ENCODE peak calls at places on chromosomes 1 and 21, in seven cellular contexts. One of them, this sample, is unnamed.

GRCh38 chr1:70509996-70510876 is 99.2 kb downstream of the CTH start:
- DNase-seq in NCI-H774: peak; percentile 31
- DNase-seq in progenitor cell of endocrine pancreas: no peak
- DNase-seq in thoracic aorta: no peak
- DNase-seq in amygdala: no peak
- DNase-seq in AML-193: peak; percentile 87
- DNase-seq in A549: peak; percentile 30
- DNase-seq in this sample: no peak

GRCh38 chr1:160741092-160741501 is 2.0 kb downstream of the SLAMF7 start:
- DNase-seq in NCI-H774: no peak
- DNase-seq in progenitor cell of endocrine pancreas: no peak
- DNase-seq in thoracic aorta: no peak
- DNase-seq in amygdala: no peak
- DNase-seq in AML-193: no peak
- DNase-seq in A549: no peak
- DNase-seq in this sample: no peak

GRCh38 chr1:115630342-115630741 is 11.4 kb upstream of the VANGL1 start:
- DNase-seq in NCI-H774: no peak
- DNase-seq in progenitor cell of endocrine pancreas: no peak
- DNase-seq in thoracic aorta: no peak
- DNase-seq in amygdala: no peak
- DNase-seq in AML-193: no peak
- DNase-seq in A549: no peak
- DNase-seq in this sample: no peak

GRCh38 chr21:35428041-35428400 is 378.9 kb upstream of the RUNX1 start:
- DNase-seq in NCI-H774: no peak
- DNase-seq in progenitor cell of endocrine pancreas: no peak
- DNase-seq in thoracic aorta: no peak
- DNase-seq in amygdala: no peak
- DNase-seq in AML-193: peak; percentile 69
- DNase-seq in A549: no peak
- DNase-seq in this sample: no peak

GRCh38 chr1:84753516-84754375 is 63.5 kb upstream of the SSX2IP start:
- DNase-seq in NCI-H774: peak; percentile 59
- DNase-seq in progenitor cell of endocrine pancreas: peak; percentile 70
- DNase-seq in thoracic aorta: no peak
- DNase-seq in amygdala: peak; percentile 38
- DNase-seq in AML-193: peak; percentile 65
- DNase-seq in A549: peak; percentile 47
- DNase-seq in this sample: peak; percentile 86

GRCh38 chr1:84103197-84103992 is 40.7 kb upstream of the PRKACB start:
- DNase-seq in NCI-H774: peak; percentile 62
- DNase-seq in progenitor cell of endocrine pancreas: no peak
- DNase-seq in thoracic aorta: no peak
- DNase-seq in amygdala: no peak
- DNase-seq in AML-193: peak; percentile 17
- DNase-seq in A549: peak; percentile 22
- DNase-seq in this sample: peak; percentile 45

GRCh38 chr1:26603856-26604255 is 74.3 kb downstream of the RPS6KA1 start:
- DNase-seq in NCI-H774: no peak
- DNase-seq in progenitor cell of endocrine pancreas: no peak
- DNase-seq in thoracic aorta: no peak
- DNase-seq in amygdala: no peak
- DNase-seq in AML-193: no peak
- DNase-seq in A549: no peak
- DNase-seq in this sample: no peak

GRCh38 chr1:8169364-8170058 is 143.4 kb upstream of the ERRFI1 start:
- DNase-seq in NCI-H774: peak; percentile 63
- DNase-seq in progenitor cell of endocrine pancreas: no peak
- DNase-seq in thoracic aorta: no peak
- DNase-seq in amygdala: no peak
- DNase-seq in AML-193: no peak
- DNase-seq in A549: peak; percentile 69
- DNase-seq in this sample: peak; percentile 44

GRCh38 chr1:100362821-100363466 is 10.6 kb downstream of the CDC14A start:
- DNase-seq in NCI-H774: no peak
- DNase-seq in progenitor cell of endocrine pancreas: no peak
- DNase-seq in thoracic aorta: no peak
- DNase-seq in amygdala: no peak
- DNase-seq in AML-193: no peak
- DNase-seq in A549: no peak
- DNase-seq in this sample: no peak

GRCh38 chr1:245277276-245277675 is 122.5 kb downstream of the KIF26B start:
- DNase-seq in NCI-H774: peak; percentile 22
- DNase-seq in progenitor cell of endocrine pancreas: no peak
- DNase-seq in thoracic aorta: no peak
- DNase-seq in amygdala: no peak
- DNase-seq in AML-193: no peak
- DNase-seq in A549: no peak
- DNase-seq in this sample: no peak

GRCh38 chr1:243917177-243917862 is 67.3 kb upstream of the AKT3 start:
- DNase-seq in NCI-H774: no peak
- DNase-seq in progenitor cell of endocrine pancreas: peak; percentile 29
- DNase-seq in thoracic aorta: no peak
- DNase-seq in amygdala: peak; percentile 41
- DNase-seq in AML-193: no peak
- DNase-seq in A549: peak; percentile 48
- DNase-seq in this sample: peak; percentile 74

GRCh38 chr1:29519108-29519507 is 282.8 kb downstream of the PTPRU start:
- DNase-seq in NCI-H774: no peak
- DNase-seq in progenitor cell of endocrine pancreas: peak; percentile 4
- DNase-seq in thoracic aorta: no peak
- DNase-seq in amygdala: no peak
- DNase-seq in AML-193: no peak
- DNase-seq in A549: no peak
- DNase-seq in this sample: no peak

GRCh38 chr1:234488954-234489691 is 10.1 kb upstream of the TARBP1 start:
- DNase-seq in NCI-H774: no peak
- DNase-seq in progenitor cell of endocrine pancreas: no peak
- DNase-seq in thoracic aorta: no peak
- DNase-seq in amygdala: no peak
- DNase-seq in AML-193: no peak
- DNase-seq in A549: no peak
- DNase-seq in this sample: no peak

GRCh38 chr1:40305451-40305850 is 11.6 kb downstream of the COL9A2 start:
- DNase-seq in NCI-H774: no peak
- DNase-seq in progenitor cell of endocrine pancreas: no peak
- DNase-seq in thoracic aorta: no peak
- DNase-seq in amygdala: no peak
- DNase-seq in AML-193: no peak
- DNase-seq in A549: no peak
- DNase-seq in this sample: no peak

GRCh38 chr1:226222686-226223085 is 778 bp upstream of the MIXL1 start:
- DNase-seq in NCI-H774: no peak
- DNase-seq in progenitor cell of endocrine pancreas: no peak
- DNase-seq in thoracic aorta: no peak
- DNase-seq in amygdala: no peak
- DNase-seq in AML-193: no peak
- DNase-seq in A549: no peak
- DNase-seq in this sample: no peak

GRCh38 chr1:220991506-220991905 is 112.3 kb downstream of the HLX start:
- DNase-seq in NCI-H774: no peak
- DNase-seq in progenitor cell of endocrine pancreas: no peak
- DNase-seq in thoracic aorta: no peak
- DNase-seq in amygdala: no peak
- DNase-seq in AML-193: no peak
- DNase-seq in A549: no peak
- DNase-seq in this sample: no peak

GRCh38 chr1:228096416-228097332 is 6.5 kb downstream of the C1orf35 start:
- DNase-seq in NCI-H774: no peak
- DNase-seq in progenitor cell of endocrine pancreas: no peak
- DNase-seq in thoracic aorta: no peak
- DNase-seq in amygdala: no peak
- DNase-seq in AML-193: no peak
- DNase-seq in A549: no peak
- DNase-seq in this sample: no peak

GRCh38 chr1:198751741-198752140 is 112.9 kb downstream of the PTPRC start:
- DNase-seq in NCI-H774: no peak
- DNase-seq in progenitor cell of endocrine pancreas: no peak
- DNase-seq in thoracic aorta: no peak
- DNase-seq in amygdala: no peak
- DNase-seq in AML-193: no peak
- DNase-seq in A549: no peak
- DNase-seq in this sample: no peak

GRCh38 chr1:197841158-197841557 is 61.3 kb upstream of the C1orf53 start:
- DNase-seq in NCI-H774: no peak
- DNase-seq in progenitor cell of endocrine pancreas: no peak
- DNase-seq in thoracic aorta: no peak
- DNase-seq in amygdala: no peak
- DNase-seq in AML-193: no peak
- DNase-seq in A549: no peak
- DNase-seq in this sample: no peak

GRCh38 chr1:41662061-41662655 is 177.7 kb upstream of the EDN2 start:
- DNase-seq in NCI-H774: no peak
- DNase-seq in progenitor cell of endocrine pancreas: no peak
- DNase-seq in thoracic aorta: peak; percentile 39
- DNase-seq in amygdala: peak; percentile 24
- DNase-seq in AML-193: no peak
- DNase-seq in A549: no peak
- DNase-seq in this sample: peak; percentile 69

GRCh38 chr1:7538033-7538432 is 233.1 kb upstream of the VAMP3 start:
- DNase-seq in NCI-H774: no peak
- DNase-seq in progenitor cell of endocrine pancreas: no peak
- DNase-seq in thoracic aorta: no peak
- DNase-seq in amygdala: no peak
- DNase-seq in AML-193: no peak
- DNase-seq in A549: no peak
- DNase-seq in this sample: no peak

GRCh38 chr21:36048357-36048756 is 12.0 kb downstream of the SETD4 start:
- DNase-seq in NCI-H774: no peak
- DNase-seq in progenitor cell of endocrine pancreas: no peak
- DNase-seq in thoracic aorta: no peak
- DNase-seq in amygdala: no peak
- DNase-seq in AML-193: no peak
- DNase-seq in A549: no peak
- DNase-seq in this sample: no peak

GRCh38 chr1:180482425-180483275 is 19.7 kb downstream of the ACBD6 start:
- DNase-seq in NCI-H774: peak; percentile 8
- DNase-seq in progenitor cell of endocrine pancreas: no peak
- DNase-seq in thoracic aorta: no peak
- DNase-seq in amygdala: no peak
- DNase-seq in AML-193: peak; percentile 46
- DNase-seq in A549: peak; percentile 39
- DNase-seq in this sample: no peak

GRCh38 chr1:28208818-28209441 is 23.9 kb downstream of the DNAJC8 start:
- DNase-seq in NCI-H774: no peak
- DNase-seq in progenitor cell of endocrine pancreas: peak; percentile 41
- DNase-seq in thoracic aorta: no peak
- DNase-seq in amygdala: peak; percentile 4
- DNase-seq in AML-193: peak; percentile 63
- DNase-seq in A549: peak; percentile 42
- DNase-seq in this sample: no peak

GRCh38 chr1:235246022-235246948 is 81.7 kb downstream of the ARID4B start:
- DNase-seq in NCI-H774: no peak
- DNase-seq in progenitor cell of endocrine pancreas: no peak
- DNase-seq in thoracic aorta: no peak
- DNase-seq in amygdala: no peak
- DNase-seq in AML-193: no peak
- DNase-seq in A549: no peak
- DNase-seq in this sample: no peak

GRCh38 chr1:205709059-205709398 is 28.7 kb upstream of the SLC45A3 start:
- DNase-seq in NCI-H774: no peak
- DNase-seq in progenitor cell of endocrine pancreas: no peak
- DNase-seq in thoracic aorta: no peak
- DNase-seq in amygdala: no peak
- DNase-seq in AML-193: no peak
- DNase-seq in A549: no peak
- DNase-seq in this sample: no peak

GRCh38 chr1:158067651-158068050 is 74.2 kb downstream of the KIRREL1 start:
- DNase-seq in NCI-H774: no peak
- DNase-seq in progenitor cell of endocrine pancreas: no peak
- DNase-seq in thoracic aorta: no peak
- DNase-seq in amygdala: no peak
- DNase-seq in AML-193: no peak
- DNase-seq in A549: no peak
- DNase-seq in this sample: no peak

GRCh38 chr1:168637350-168637991 is 61.1 kb downstream of the XCL1 start:
- DNase-seq in NCI-H774: peak; percentile 63
- DNase-seq in progenitor cell of endocrine pancreas: no peak
- DNase-seq in thoracic aorta: no peak
- DNase-seq in amygdala: no peak
- DNase-seq in AML-193: peak; percentile 31
- DNase-seq in A549: no peak
- DNase-seq in this sample: no peak

GRCh38 chr1:27575861-27576331 is 28.0 kb downstream of the AHDC1 start:
- DNase-seq in NCI-H774: peak; percentile 23
- DNase-seq in progenitor cell of endocrine pancreas: peak; percentile 59
- DNase-seq in thoracic aorta: no peak
- DNase-seq in amygdala: peak; percentile 39
- DNase-seq in AML-193: no peak
- DNase-seq in A549: peak; percentile 45
- DNase-seq in this sample: no peak

GRCh38 chr1:17598251-17598650 is 58.8 kb downstream of the ARHGEF10L start:
- DNase-seq in NCI-H774: no peak
- DNase-seq in progenitor cell of endocrine pancreas: no peak
- DNase-seq in thoracic aorta: no peak
- DNase-seq in amygdala: no peak
- DNase-seq in AML-193: no peak
- DNase-seq in A549: no peak
- DNase-seq in this sample: no peak

GRCh38 chr1:204867203-204867602 is 3.5 kb upstream of the NFASC start:
- DNase-seq in NCI-H774: no peak
- DNase-seq in progenitor cell of endocrine pancreas: no peak
- DNase-seq in thoracic aorta: no peak
- DNase-seq in amygdala: no peak
- DNase-seq in AML-193: no peak
- DNase-seq in A549: no peak
- DNase-seq in this sample: no peak

GRCh38 chr1:240956424-240956823 is 344.5 kb upstream of the GREM2 start:
- DNase-seq in NCI-H774: no peak
- DNase-seq in progenitor cell of endocrine pancreas: no peak
- DNase-seq in thoracic aorta: no peak
- DNase-seq in amygdala: no peak
- DNase-seq in AML-193: no peak
- DNase-seq in A549: no peak
- DNase-seq in this sample: no peak

This sample was measured in C1 segment of cervical spinal cord.